ENCODE peak calls at places on chromosomes 13 and 19, in six cellular contexts. M, N, C, W, S and Q are unnamed samples.

GRCh38 chr13:32897296-32897695 is 118.9 kb upstream of the KL start:
- DNase-seq in W (no peak), N (no peak), M (no peak), S (no peak), C (no peak), Q (peak)

GRCh38 chr19:39918183-39918651 is 16.2 kb downstream of the FCGBP start:
- DNase-seq in W (no peak), N (no peak), C (no peak), M (no peak), S (no peak), Q (no peak)

GRCh38 chr13:32669030-32669646 is 82.9 kb downstream of the PDS5B start:
- DNase-seq in C (peak), S (no peak), W (peak), N (peak), M (peak), Q (peak)

GRCh38 chr19:43806848-43807247 is 4.6 kb upstream of the LYPD5 start:
- DNase-seq in M (no peak), S (no peak), W (no peak), C (no peak), N (no peak), Q (peak)

GRCh38 chr19:5690955-5691204 is 785 bp downstream of the RPL36 start:
- DNase-seq in C (no peak), N (no peak), M (no peak), S (no peak), W (no peak), Q (peak)

GRCh38 chr13:42068886-42069285 is 20.4 kb downstream of the DGKH start:
- DNase-seq in W (no peak), N (no peak), S (no peak), M (peak), C (no peak), Q (no peak)

GRCh38 chr13:91719033-91719432 is 320.6 kb downstream of the GPC5 start:
- DNase-seq in S (no peak), N (peak), W (no peak), C (no peak), M (no peak), Q (peak)

GRCh38 chr13:66354880-66355279 is 875.3 kb downstream of the PCDH9 start:
- DNase-seq in M (no peak), C (no peak), N (no peak), S (no peak), W (no peak), Q (no peak)

GRCh38 chr13:65470781-65471180 is 1759.4 kb downstream of the PCDH9 start:
- DNase-seq in S (peak), N (peak), W (no peak), M (no peak), C (peak), Q (no peak)

GRCh38 chr13:40438999-40439797 is 227.2 kb downstream of the FOXO1 start:
- DNase-seq in C (no peak), S (no peak), M (peak), W (no peak), N (peak), Q (no peak)

GRCh38 chr13:43529796-43530195 is 257.0 kb downstream of the ENOX1 start:
- DNase-seq in N (no peak), W (no peak), M (no peak), S (no peak), C (no peak), Q (peak)

GRCh38 chr13:73991384-73991783 is 142.8 kb downstream of the KLF12 start:
- DNase-seq in N (no peak), M (no peak), W (no peak), S (no peak), C (no peak), Q (no peak)

GRCh38 chr13:48038763-48039162 is 1.2 kb downstream of the NUDT15 start:
- DNase-seq in M (no peak), S (no peak), W (no peak), C (peak), N (no peak), Q (peak)

GRCh38 chr19:42233638-42234292 is 8.6 kb downstream of the GSK3A start:
- DNase-seq in W (no peak), M (no peak), C (no peak), S (no peak), N (no peak), Q (no peak)

GRCh38 chr19:43774103-43774939 is 6.5 kb downstream of the KCNN4 start:
- DNase-seq in C (peak), S (no peak), W (peak), N (peak), M (peak), Q (peak)

GRCh38 chr13:73096173-73097117 is 37.6 kb downstream of the KLF5 start:
- DNase-seq in C (no peak), S (no peak), N (no peak), W (no peak), M (no peak), Q (peak)

GRCh38 chr13:91232716-91233115 is 114.8 kb upstream of the MIR17HG start:
- DNase-seq in W (no peak), C (no peak), M (no peak), S (no peak), N (no peak), Q (no peak)

GRCh38 chr13:49421391-49421790 is 22.5 kb downstream of the CAB39L start:
- DNase-seq in W (peak), N (peak), M (peak), C (no peak), S (no peak), Q (peak)

GRCh38 chr19:38003427-38004099 is 96.6 kb downstream of the SIPA1L3 start:
- DNase-seq in M (peak), S (peak), C (peak), N (peak), W (peak), Q (peak)

GRCh38 chr13:40440990-40441820 is 225.2 kb downstream of the FOXO1 start:
- DNase-seq in M (peak), W (no peak), S (no peak), N (peak), C (no peak), Q (peak)

GRCh38 chr19:5697022-5697889 is 7.2 kb downstream of the RPL36 start:
- DNase-seq in S (no peak), M (no peak), W (no peak), N (no peak), C (no peak), Q (no peak)

GRCh38 chr13:103973740-103974139 is 907.5 kb upstream of the SLC10A2 start:
- DNase-seq in S (no peak), W (no peak), C (no peak), M (no peak), N (no peak), Q (no peak)

GRCh38 chr13:95608640-95609280 is 35.7 kb downstream of the DZIP1 start:
- DNase-seq in C (no peak), S (no peak), W (no peak), N (no peak), M (no peak), Q (peak)

GRCh38 chr13:52846567-52847321 is 1.7 kb downstream of the PCDH8 start:
- DNase-seq in C (no peak), N (peak), M (peak), W (peak), S (no peak), Q (peak)

GRCh38 chr13:61148211-61148610 is 267.4 kb downstream of the PCDH20 start:
- DNase-seq in M (no peak), N (no peak), C (no peak), W (no peak), S (no peak), Q (no peak)

GRCh38 chr13:69857188-69857821 is 250.3 kb upstream of the ATXN8OS start:
- DNase-seq in C (peak), S (no peak), N (peak), W (no peak), M (no peak), Q (peak)

GRCh38 chr13:21997726-21998125 is 326.9 kb downstream of the FGF9 start:
- DNase-seq in W (no peak), M (no peak), N (no peak), C (no peak), S (no peak), Q (no peak)

GRCh38 chr13:114230117-114230516 is 4.6 kb upstream of the CDC16 start:
- DNase-seq in N (no peak), C (no peak), M (no peak), S (no peak), W (no peak), Q (no peak)

GRCh38 chr13:20667857-20668256 is 35.6 kb upstream of the IL17D start:
- DNase-seq in W (no peak), S (no peak), N (no peak), M (no peak), C (no peak), Q (no peak)

GRCh38 chr13:101917833-101918755 is 465.6 kb downstream of the ITGBL1 start:
- DNase-seq in C (no peak), W (no peak), N (no peak), S (no peak), M (peak), Q (no peak)

DNA sequence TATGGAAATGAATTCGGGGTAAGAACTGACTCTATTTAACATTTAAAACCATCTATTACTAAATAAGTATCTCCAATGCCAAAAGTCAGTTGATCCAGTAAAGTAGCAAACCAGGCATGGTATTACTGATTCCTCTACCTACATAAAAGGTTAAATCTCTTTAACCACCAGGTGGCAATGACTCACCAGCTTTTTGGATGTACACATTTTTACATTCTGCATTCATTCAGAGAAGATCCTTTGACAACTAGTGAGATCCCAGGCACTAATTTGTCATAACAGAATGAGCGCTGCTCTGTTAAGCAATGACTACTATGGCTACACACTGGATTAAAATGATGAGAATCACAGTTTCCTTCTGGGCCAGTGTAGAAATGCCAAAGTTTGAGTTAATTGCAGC is 329.8 kb upstream of the GPC6 start:
- DNase-seq in M (no peak), W (no peak), N (peak), C (no peak), S (no peak), Q (peak)
- TF ChIP-seq CTCF in M (no peak), W (peak), N (peak), C (no peak), S (no peak), Q (peak)

GRCh38 chr19:46179076-46179740 is 31.2 kb downstream of the IGFL2 start:
- DNase-seq in N (no peak), S (no peak), W (no peak), C (no peak), M (no peak), Q (no peak)
- TF ChIP-seq CTCF in N (no peak), S (no peak), W (no peak), C (no peak), M (no peak), Q (no peak)

GRCh38 chr13:108911807-108912206 is 282.4 kb downstream of the MYO16 start:
- DNase-seq in S (no peak), M (no peak), N (no peak), W (no peak), C (no peak), Q (peak)

GRCh38 chr13:108919036-108919907 is 289.9 kb downstream of the MYO16 start:
- DNase-seq in S (no peak), C (no peak), W (no peak), M (no peak), N (no peak), Q (peak)

GRCh38 chr13:108915634-108916497 is 286.5 kb downstream of the MYO16 start:
- DNase-seq in C (peak), S (no peak), W (no peak), M (peak), N (peak), Q (peak)

GRCh38 chr13:108917581-108917980 is 288.2 kb downstream of the MYO16 start:
- DNase-seq in M (no peak), S (peak), N (peak), C (peak), W (no peak), Q (no peak)

GRCh38 chr13:108915095-108915633 is 285.8 kb downstream of the MYO16 start:
- DNase-seq in W (no peak), N (peak), S (no peak), C (peak), M (peak), Q (peak)
- TF ChIP-seq CTCF in W (peak), N (peak), S (peak), C (peak), M (no peak), Q (peak)

GRCh38 chr19:45681391-45682015 is 10.2 kb downstream of the SNRPD2 start:
- DNase-seq in W (peak), S (no peak), N (peak), C (peak), M (peak), Q (peak)
- TF ChIP-seq CTCF in W (peak), S (peak), N (peak), C (peak), M (peak), Q (peak)

GRCh38 chr13:79485451-79485850 is 4.5 kb downstream of the NDFIP2 start:
- DNase-seq in M (no peak), W (no peak), C (no peak), N (no peak), S (no peak), Q (no peak)

GRCh38 chr13:79490326-79490725 is 9.4 kb downstream of the NDFIP2 start:
- DNase-seq in M (no peak), N (no peak), C (no peak), S (no peak), W (no peak), Q (no peak)

GRCh38 chr13:79485014-79485441 is 4.1 kb downstream of the NDFIP2 start:
- DNase-seq in M (peak), C (peak), W (no peak), S (peak), N (peak), Q (peak)

GRCh38 chr13:79483302-79483701 is 2.3 kb downstream of the NDFIP2 start:
- DNase-seq in M (no peak), W (no peak), S (peak), C (peak), N (no peak), Q (peak)

DNA sequence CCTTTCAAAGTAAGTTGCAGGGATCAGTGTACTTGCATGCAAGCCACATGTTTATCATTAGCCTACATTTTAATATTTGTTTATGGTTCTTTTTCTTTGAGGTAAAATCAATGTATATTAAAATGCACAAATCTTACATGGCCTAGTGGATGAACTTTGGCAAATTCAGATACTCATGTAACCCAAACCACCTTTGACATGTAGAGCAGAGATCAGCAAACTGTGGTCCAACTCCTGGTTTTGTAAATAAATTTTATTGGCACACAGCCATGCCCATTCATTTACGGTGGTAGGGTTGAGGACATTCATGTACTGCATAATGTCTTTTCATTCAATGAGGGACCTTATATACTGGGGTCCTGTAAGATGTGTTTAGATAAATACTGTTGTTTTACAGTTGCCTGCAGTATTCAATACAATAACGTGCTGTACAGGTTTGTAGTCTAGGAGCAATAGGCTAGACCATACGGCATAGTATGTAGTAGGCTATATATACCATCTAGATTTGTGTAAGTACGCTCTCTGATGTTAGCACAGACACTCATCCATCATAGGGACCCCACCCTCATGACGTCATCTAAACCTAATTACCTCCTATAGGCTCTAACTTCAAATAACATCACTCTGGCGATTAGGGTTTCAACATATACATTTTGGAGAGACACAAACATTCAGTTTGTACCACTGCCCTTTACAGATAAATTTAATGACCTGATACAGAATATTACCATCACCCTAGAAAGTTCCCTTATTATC is 5.7 kb downstream of the NDFIP2 start:
- DNase-seq in N (no peak), C (no peak), M (no peak), W (no peak), S (no peak), Q (peak)
- TF ChIP-seq CTCF in N (no peak), C (no peak), M (no peak), W (no peak), S (no peak), Q (no peak)

DNA sequence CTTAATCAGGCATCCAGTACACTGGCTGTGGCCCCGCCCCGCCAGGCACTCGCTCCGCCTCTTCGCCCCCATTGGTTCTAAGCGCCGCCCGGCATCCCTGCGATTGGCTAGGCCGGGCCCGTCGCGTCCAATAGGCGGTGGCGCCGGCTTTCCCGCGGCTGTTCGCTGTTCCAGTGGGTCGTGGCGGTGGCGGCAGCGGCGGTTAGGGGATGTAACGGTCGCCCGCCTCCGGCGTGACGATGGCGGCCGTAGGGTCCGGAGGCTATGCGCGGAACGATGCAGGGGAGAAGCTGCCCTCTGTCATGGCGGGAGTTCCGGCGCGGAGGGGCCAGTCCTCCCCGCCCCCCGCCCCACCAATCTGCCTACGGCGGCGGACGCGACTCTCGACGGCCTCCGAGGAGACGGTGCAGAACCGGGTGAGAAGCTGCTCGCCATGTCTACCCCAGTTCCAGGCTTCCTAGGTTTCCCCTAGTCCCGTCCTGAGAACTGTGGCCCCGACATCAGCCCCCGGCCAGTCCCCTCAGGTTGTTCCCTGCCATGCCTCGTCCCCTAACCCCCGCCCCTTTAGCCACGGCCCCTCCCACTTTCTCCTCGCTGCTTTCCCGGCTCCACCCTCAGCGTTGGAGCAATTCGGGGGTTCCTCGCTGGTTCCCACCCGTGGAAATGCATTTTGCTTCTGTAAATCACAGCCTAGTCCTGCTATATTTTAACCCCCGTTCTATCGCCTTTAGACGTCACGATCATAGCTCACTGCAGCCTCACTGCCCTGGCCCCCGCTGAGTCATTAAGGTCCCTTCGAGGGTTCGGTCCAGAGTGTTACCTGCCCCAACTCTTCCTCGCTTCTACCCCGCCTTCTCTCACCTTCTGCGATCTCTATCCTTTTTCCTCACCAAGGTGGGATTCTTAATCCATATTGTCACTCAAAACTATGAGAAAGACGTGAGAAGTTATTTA is at the start of gene WDR62:
- DNase-seq in W (peak), C (peak), S (peak), N (no peak), M (peak), Q (peak)
- TF ChIP-seq CTCF in W (no peak), C (peak), S (no peak), N (no peak), M (no peak), Q (no peak)

DNA sequence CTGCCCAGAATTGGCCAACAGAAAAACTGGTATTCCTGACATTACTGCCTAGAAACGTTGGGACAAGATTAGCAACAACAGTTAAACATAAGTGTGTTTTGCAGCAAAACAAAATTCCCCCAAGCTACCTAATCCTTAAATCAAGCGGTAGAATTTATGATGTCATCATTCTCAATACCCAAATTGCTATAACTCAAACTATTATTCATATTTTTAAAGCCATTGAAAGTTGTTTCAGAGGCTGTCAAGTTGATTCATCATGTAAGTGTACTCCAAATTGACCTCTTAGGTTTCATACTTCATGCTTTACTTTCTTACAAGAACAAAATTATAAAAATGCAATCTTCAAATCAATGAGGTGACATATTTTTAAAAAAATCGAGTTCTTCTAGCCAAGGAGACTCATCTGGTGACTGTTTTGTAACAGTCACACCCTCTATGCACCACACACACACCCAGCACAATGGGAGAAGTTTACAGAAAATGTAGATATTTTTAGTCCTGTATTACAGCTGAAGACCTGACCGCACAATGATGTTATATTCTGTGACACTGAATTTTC is 345.1 kb upstream of the OBI1 start:
- DNase-seq in N (no peak), S (no peak), M (no peak), W (no peak), C (no peak), Q (no peak)
- TF ChIP-seq CTCF in N (no peak), S (no peak), M (no peak), W (no peak), C (no peak), Q (no peak)

DNA sequence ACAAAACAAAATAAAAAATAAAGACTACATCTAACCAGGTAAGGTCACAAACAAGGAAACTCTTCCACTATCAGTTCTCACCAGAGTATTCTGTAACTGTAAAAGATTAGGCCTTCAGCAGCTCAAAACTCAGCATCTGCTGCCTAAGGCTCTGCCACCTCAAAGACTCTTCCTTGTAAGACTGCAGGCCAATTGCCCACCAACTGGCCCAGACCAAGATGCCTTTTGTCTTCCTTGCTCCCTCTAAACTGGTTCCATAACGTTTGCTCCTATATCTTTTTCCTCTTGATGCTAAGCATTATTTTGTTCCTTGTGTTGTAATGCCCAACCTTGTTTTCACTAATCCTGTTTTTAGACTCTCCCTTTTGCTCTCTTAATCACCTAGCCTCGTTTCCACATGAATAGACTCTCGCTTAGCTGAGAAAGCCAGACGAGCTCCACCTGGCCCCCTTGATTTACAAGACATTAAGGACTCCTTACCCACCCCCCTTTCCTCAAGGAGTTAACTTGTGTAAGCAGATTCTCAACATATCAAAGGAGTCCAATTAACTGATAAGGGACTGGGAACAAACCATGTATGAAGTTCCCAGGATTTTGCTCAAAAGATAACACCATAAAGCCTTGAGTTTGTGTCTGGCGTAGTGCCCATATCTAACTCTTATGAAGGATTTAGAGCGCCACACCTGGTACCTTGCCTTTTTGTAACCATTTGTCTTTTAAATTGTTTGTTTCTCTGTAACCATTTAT is 1.5 kb downstream of the ZNF814 start:
- DNase-seq in S (no peak), M (no peak), C (no peak), W (no peak), N (peak), Q (peak)
- TF ChIP-seq CTCF in S (no peak), M (no peak), C (no peak), W (no peak), N (no peak), Q (peak)